ENCODE peak calls at places on chromosomes 3 and 15, in ten cellular contexts. V, S, W, C, K, H, U, J, F and E are unnamed samples.

GRCh38 chr3:55801676-55802075 is 314.6 kb upstream of the WNT5A start:
- DNase-seq in V (no peak), S (no peak), W (no peak), C (no peak), K (no peak), H (no peak), U (no peak), J (no peak), F (no peak), E (peak; percentile 8)

GRCh38 chr15:68542771-68543544 is 35.8 kb upstream of the CORO2B start:
- DNase-seq in V (no peak), S (peak; percentile 55), W (no peak), C (peak; percentile 63), K (peak; percentile 94), H (no peak), U (peak; percentile 28), J (peak; percentile 64), F (no peak), E (no peak)

GRCh38 chr15:43473885-43474284 is 19.1 kb downstream of the TP53BP1 start:
- DNase-seq in V (no peak), S (no peak), W (no peak), C (no peak), K (no peak), H (no peak), U (no peak), J (no peak), F (no peak), E (no peak)

GRCh38 chr3:178076718-178077117 is 459.5 kb upstream of the KCNMB2 start:
- DNase-seq in V (no peak), S (no peak), W (no peak), C (no peak), K (no peak), H (no peak), U (no peak), J (no peak), F (no peak), E (no peak)

GRCh38 chr15:76206325-76206976 is 104.8 kb downstream of the ETFA start:
- DNase-seq in V (peak; percentile 69), S (peak; percentile 56), W (peak; percentile 74), C (no peak), K (no peak), H (peak; percentile 62), U (peak; percentile 67), J (no peak), F (no peak), E (no peak)

GRCh38 chr15:88250826-88251225 is 5.7 kb downstream of the NTRK3 start:
- DNase-seq in V (no peak), S (no peak), W (no peak), C (no peak), K (no peak), H (no peak), U (no peak), J (no peak), F (no peak), E (no peak)

GRCh38 chr15:89370120-89371077 is 35.8 kb upstream of the POLG start:
- DNase-seq in V (no peak), S (peak; percentile 22), W (no peak), C (no peak), K (no peak), H (no peak), U (peak; percentile 40), J (peak; percentile 86), F (peak; percentile 86), E (peak; percentile 25)

GRCh38 chr3:13161771-13162535 is 88.7 kb upstream of the IQSEC1 start:
- DNase-seq in V (no peak), S (no peak), W (no peak), C (no peak), K (no peak), H (no peak), U (no peak), J (no peak), F (no peak), E (no peak)

GRCh38 chr3:125437631-125438435 is 62.7 kb upstream of the ZNF148 start:
- DNase-seq in V (peak; percentile 53), S (peak; percentile 61), W (peak; percentile 51), C (no peak), K (peak; percentile 59), H (peak; percentile 56), U (peak; percentile 39), J (peak; percentile 89), F (peak; percentile 90), E (peak; percentile 61)

GRCh38 chr3:57646723-57647122 is 46.2 kb downstream of the DENND6A start:
- DNase-seq in V (peak; percentile 4), S (peak; percentile 49), W (no peak), C (no peak), K (peak; percentile 74), H (no peak), U (peak; percentile 80), J (no peak), F (no peak), E (no peak)

GRCh38 chr3:99872633-99873254 is 55.1 kb downstream of the CMSS1 start:
- DNase-seq in V (no peak), S (no peak), W (no peak), C (no peak), K (peak; percentile 46), H (no peak), U (no peak), J (no peak), F (no peak), E (no peak)

GRCh38 chr3:99868438-99868723 is 50.7 kb downstream of the CMSS1 start:
- DNase-seq in V (no peak), S (peak; percentile 36), W (no peak), C (no peak), K (peak; percentile 49), H (no peak), U (peak; percentile 71), J (no peak), F (no peak), E (no peak)

GRCh38 chr3:99870712-99871111 is 53.0 kb downstream of the CMSS1 start:
- DNase-seq in V (no peak), S (no peak), W (no peak), C (no peak), K (no peak), H (no peak), U (no peak), J (no peak), F (no peak), E (no peak)

GRCh38 chr3:99869621-99870020 is 52.0 kb downstream of the CMSS1 start:
- DNase-seq in V (no peak), S (no peak), W (no peak), C (no peak), K (no peak), H (no peak), U (no peak), J (no peak), F (no peak), E (no peak)

GRCh38 chr3:99871231-99871898 is 53.7 kb downstream of the CMSS1 start:
- DNase-seq in V (no peak), S (no peak), W (no peak), C (no peak), K (peak; percentile 50), H (no peak), U (no peak), J (no peak), F (no peak), E (no peak)
- H3K4me3 ChIP-seq in V (no peak overlapping the region), S (no peak overlapping the region), W (peak overlapping the region; percentile 25), C (no peak overlapping the region), K (peak overlapping the region; percentile 95), H (peak overlapping the region; percentile 65), U (no peak overlapping the region), J (no peak overlapping the region), F (no peak overlapping the region), E (no peak overlapping the region)

GRCh38 chr15:73927476-73928240 is 1.4 kb downstream of the LOXL1 start:
- DNase-seq in V (peak; percentile 73), S (peak; percentile 78), W (peak; percentile 84), C (no peak), K (peak; percentile 80), H (peak; percentile 70), U (peak; percentile 75), J (peak; percentile 89), F (peak; percentile 86), E (peak; percentile 82)

GRCh38 chr15:73928241-73928579 is 1.9 kb downstream of the LOXL1 start:
- DNase-seq in V (no peak), S (no peak), W (peak; percentile 35), C (no peak), K (no peak), H (no peak), U (no peak), J (no peak), F (no peak), E (no peak)

GRCh38 chr15:73927003-73927475 is 777 bp downstream of the LOXL1 start:
- DNase-seq in V (peak; percentile 54), S (peak; percentile 66), W (peak; percentile 75), C (no peak), K (peak; percentile 66), H (peak; percentile 63), U (peak; percentile 28), J (peak; percentile 88), F (peak; percentile 83), E (peak; percentile 78)

GRCh38 chr15:73924258-73924921 is 1.9 kb upstream of the LOXL1 start:
- DNase-seq in V (peak; percentile 87), S (peak; percentile 81), W (peak; percentile 28), C (no peak), K (peak; percentile 95), H (no peak), U (peak; percentile 81), J (peak; percentile 68), F (peak; percentile 55), E (peak; percentile 39)

GRCh38 chr15:73926191-73927002 is at the start of gene LOXL1:
- DNase-seq in V (peak; percentile 91), S (peak; percentile 56), W (peak; percentile 66), C (peak; percentile 53), K (peak; percentile 98), H (peak; percentile 63), U (peak; percentile 83), J (peak; percentile 93), F (peak; percentile 80), E (peak; percentile 91)
- H3K4me3 ChIP-seq in V (peak within 1 kb of the TSS; percentile 86), S (peak within 1 kb of the TSS; percentile 90), W (peak within 1 kb of the TSS; percentile 64), C (peak within 1 kb of the TSS; percentile 59), K (peak within 1 kb of the TSS; percentile 93), H (peak within 1 kb of the TSS; percentile 59), U (peak within 1 kb of the TSS; percentile 52), J (peak within 1 kb of the TSS; percentile 77), F (peak within 1 kb of the TSS; percentile 62), E (peak within 1 kb of the TSS; percentile 69)

GRCh38 chr15:94845391-94845718 is 614.0 kb downstream of the MCTP2 start:
- DNase-seq in V (no peak), S (no peak), W (no peak), C (no peak), K (no peak), H (no peak), U (no peak), J (no peak), F (no peak), E (no peak)
- H3K4me3 ChIP-seq in V (peak overlapping the region; percentile 19), S (no peak overlapping the region), W (peak overlapping the region; percentile 49), C (no peak overlapping the region), K (no peak overlapping the region), H (peak overlapping the region; percentile 42), U (no peak overlapping the region), J (peak overlapping the region; percentile 56), F (peak overlapping the region; percentile 43), E (peak overlapping the region; percentile 53)

GRCh38 chr3:40869013-40869412 is 330.3 kb upstream of the CTNNB1 start:
- DNase-seq in V (no peak), S (no peak), W (no peak), C (no peak), K (no peak), H (no peak), U (no peak), J (peak; percentile 61), F (no peak), E (no peak)
- H3K4me3 ChIP-seq in V (no peak overlapping the region), S (no peak overlapping the region), W (no peak overlapping the region), C (no peak overlapping the region), K (no peak overlapping the region), H (no peak overlapping the region), U (no peak overlapping the region), J (no peak overlapping the region), F (no peak overlapping the region), E (no peak overlapping the region)